ENCODE peak calls at places on chromosomes 6 and 20, in six cellular contexts. W, Z, C, N, D and U are unnamed samples.
A peak's percentile ranks its signal among the peaks of the same experiment; 100 is the strongest.

GRCh38 chr20:33793011-33793931 is 17.9 kb upstream of the CHMP4B start:
- DNase-seq in W (no peak), Z (peak; percentile 18), C (no peak), N (no peak), D (no peak), U (no peak)

GRCh38 chr6:14596410-14596809 is 478.8 kb downstream of the CD83 start:
- DNase-seq in W (no peak), Z (peak; percentile 24), C (no peak), N (no peak), D (peak; percentile 26), U (no peak)

GRCh38 chr20:17171750-17172149 is 55.1 kb upstream of the PCSK2 start:
- DNase-seq in W (no peak), Z (no peak), C (no peak), N (no peak), D (no peak), U (no peak)

GRCh38 chr6:163951990-163952389 is 537.5 kb downstream of the QKI start:
- DNase-seq in W (no peak), Z (no peak), C (no peak), N (no peak), D (no peak), U (no peak)

GRCh38 chr20:47353224-47353696 is 3.2 kb downstream of the ZMYND8 start:
- DNase-seq in W (no peak), Z (no peak), C (no peak), N (no peak), D (no peak), U (no peak)

GRCh38 chr20:34022154-34022842 is 28.6 kb downstream of the RALY start:
- DNase-seq in W (no peak), Z (no peak), C (no peak), N (peak; percentile 74), D (no peak), U (no peak)

GRCh38 chr6:81762132-81762531 is 9.7 kb upstream of the TENT5A start:
- DNase-seq in W (no peak), Z (no peak), C (no peak), N (no peak), D (no peak), U (no peak)

GRCh38 chr6:163459536-163459935 is 45.0 kb downstream of the QKI start:
- DNase-seq in W (no peak), Z (no peak), C (no peak), N (no peak), D (no peak), U (no peak)

GRCh38 chr20:9156529-9157280 is 87.8 kb downstream of the PLCB4 start:
- DNase-seq in W (no peak), Z (no peak), C (no peak), N (no peak), D (no peak), U (no peak)

GRCh38 chr6:30591008-30591407 is 19.8 kb downstream of the ABCF1 start:
- DNase-seq in W (no peak), Z (no peak), C (peak; percentile 48), N (no peak), D (no peak), U (peak; percentile 42)

GRCh38 chr6:112180095-112180820 is 74.1 kb downstream of the LAMA4 start:
- DNase-seq in W (peak; percentile 49), Z (peak; percentile 73), C (peak; percentile 74), N (peak; percentile 90), D (no peak), U (no peak)

GRCh38 chr6:31525932-31526591 is 2.7 kb upstream of the MCCD1 start:
- DNase-seq in W (no peak), Z (no peak), C (no peak), N (no peak), D (no peak), U (no peak)

GRCh38 chr6:30725713-30726505 is 5.8 kb downstream of the TUBB start:
- DNase-seq in W (no peak), Z (no peak), C (no peak), N (peak; percentile 63), D (no peak), U (no peak)

GRCh38 chr6:79077680-79078056 is 386 bp downstream of the PHIP start:
- DNase-seq in W (no peak), Z (no peak), C (no peak), N (no peak), D (no peak), U (no peak)

GRCh38 chr6:106522557-106522956 is 106.7 kb downstream of the RTN4IP1 start:
- DNase-seq in W (no peak), Z (no peak), C (no peak), N (no peak), D (no peak), U (no peak)
- H3K4me3 ChIP-seq in W (peak overlapping the region; percentile 37), Z (no peak overlapping the region), C (no peak overlapping the region), N (no peak overlapping the region), D (no peak overlapping the region), U (peak overlapping the region; percentile 3)

GRCh38 chr6:13484138-13484708 is 3.2 kb downstream of the GFOD1 start:
- DNase-seq in W (peak; percentile 63), Z (no peak), C (no peak), N (no peak), D (no peak), U (no peak)
- H3K4me3 ChIP-seq in W (peak overlapping the region; percentile 64), Z (no peak overlapping the region), C (no peak overlapping the region), N (no peak overlapping the region), D (no peak overlapping the region), U (peak overlapping the region; percentile 94)

DNA sequence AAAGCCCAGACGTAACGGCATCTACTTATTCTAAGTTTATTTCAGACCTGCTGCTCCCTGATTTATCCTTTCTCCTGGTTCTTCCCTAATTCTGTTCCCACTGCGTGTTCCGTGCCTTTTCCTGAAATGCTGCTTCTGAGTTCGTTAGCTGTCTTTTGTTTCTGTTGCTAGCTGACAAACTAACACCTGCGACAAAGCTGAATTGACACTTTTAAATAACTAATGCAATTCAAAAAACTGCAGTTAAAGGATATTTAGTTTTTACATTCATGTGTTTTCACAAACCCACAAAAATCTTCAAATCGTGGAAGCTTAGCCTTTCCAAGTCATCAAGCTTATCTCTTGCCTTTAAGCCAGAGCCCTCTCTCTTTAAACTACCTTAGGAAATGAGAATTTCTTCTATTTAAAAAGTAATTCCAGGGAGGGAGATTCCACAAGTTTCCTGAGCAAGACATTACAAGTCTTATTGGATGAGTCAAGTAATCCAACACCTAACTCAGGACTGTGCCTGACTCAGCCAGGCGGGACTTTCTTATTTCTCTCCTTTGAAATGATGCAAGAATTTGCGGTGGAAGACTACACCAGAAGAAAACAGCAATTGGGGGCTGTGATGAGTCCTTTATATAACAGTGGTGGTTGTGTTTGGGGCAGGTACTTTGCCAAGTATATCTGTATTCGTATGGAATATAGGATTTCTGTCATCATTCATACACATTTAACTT is 6.3 kb downstream of the ADTRP start:
- DNase-seq in W (peak; percentile 68), Z (peak; percentile 91), C (peak; percentile 90), N (no peak), D (no peak), U (peak; percentile 72)
- H3K4me3 ChIP-seq in W (no peak overlapping the region), Z (no peak overlapping the region), C (no peak overlapping the region), N (no peak overlapping the region), D (no peak overlapping the region), U (no peak overlapping the region)

GRCh38 chr20:63495771-63496403 is 3.0 kb downstream of the EEF1A2 start:
- DNase-seq in W (peak; percentile 84), Z (no peak), C (no peak), N (peak; percentile 87), D (no peak), U (peak; percentile 71)
- H3K4me3 ChIP-seq in W (peak overlapping the region; percentile 32), Z (no peak overlapping the region), C (no peak overlapping the region), N (peak overlapping the region; percentile 45), D (peak overlapping the region; percentile 35), U (peak overlapping the region; percentile 36)

GRCh38 chr6:109446541-109446940 is 6.0 kb downstream of the SMPD2 start:
- DNase-seq in W (no peak), Z (no peak), C (no peak), N (no peak), D (no peak), U (no peak)
- H3K4me3 ChIP-seq in W (no peak overlapping the region), Z (no peak overlapping the region), C (no peak overlapping the region), N (no peak overlapping the region), D (no peak overlapping the region), U (no peak overlapping the region)

GRCh38 chr6:148508401-148509151 is 165.9 kb downstream of the SASH1 start:
- DNase-seq in W (no peak), Z (no peak), C (no peak), N (peak; percentile 51), D (no peak), U (no peak)

GRCh38 chr6:148502773-148503135 is 160.1 kb downstream of the SASH1 start:
- DNase-seq in W (no peak), Z (no peak), C (no peak), N (no peak), D (no peak), U (no peak)

GRCh38 chr6:148509152-148509571 is 166.5 kb downstream of the SASH1 start:
- DNase-seq in W (no peak), Z (no peak), C (no peak), N (no peak), D (no peak), U (no peak)

GRCh38 chr6:148509789-148510581 is 167.3 kb downstream of the SASH1 start:
- DNase-seq in W (peak; percentile 74), Z (peak; percentile 98), C (peak; percentile 95), N (no peak), D (no peak), U (peak; percentile 88)

GRCh38 chr6:148507774-148508173 is 165.1 kb downstream of the SASH1 start:
- DNase-seq in W (no peak), Z (no peak), C (no peak), N (no peak), D (no peak), U (no peak)
- H3K4me3 ChIP-seq in W (no peak overlapping the region), Z (no peak overlapping the region), C (peak overlapping the region; percentile 62), N (no peak overlapping the region), D (peak overlapping the region; percentile 51), U (peak overlapping the region; percentile 51)

GRCh38 chr6:147654103-147654845 is 145.8 kb downstream of the SAMD5 start:
- DNase-seq in W (no peak), Z (no peak), C (no peak), N (no peak), D (no peak), U (no peak)

GRCh38 chr6:147648936-147649335 is 140.4 kb downstream of the SAMD5 start:
- DNase-seq in W (no peak), Z (no peak), C (peak; percentile 64), N (no peak), D (no peak), U (no peak)

DNA sequence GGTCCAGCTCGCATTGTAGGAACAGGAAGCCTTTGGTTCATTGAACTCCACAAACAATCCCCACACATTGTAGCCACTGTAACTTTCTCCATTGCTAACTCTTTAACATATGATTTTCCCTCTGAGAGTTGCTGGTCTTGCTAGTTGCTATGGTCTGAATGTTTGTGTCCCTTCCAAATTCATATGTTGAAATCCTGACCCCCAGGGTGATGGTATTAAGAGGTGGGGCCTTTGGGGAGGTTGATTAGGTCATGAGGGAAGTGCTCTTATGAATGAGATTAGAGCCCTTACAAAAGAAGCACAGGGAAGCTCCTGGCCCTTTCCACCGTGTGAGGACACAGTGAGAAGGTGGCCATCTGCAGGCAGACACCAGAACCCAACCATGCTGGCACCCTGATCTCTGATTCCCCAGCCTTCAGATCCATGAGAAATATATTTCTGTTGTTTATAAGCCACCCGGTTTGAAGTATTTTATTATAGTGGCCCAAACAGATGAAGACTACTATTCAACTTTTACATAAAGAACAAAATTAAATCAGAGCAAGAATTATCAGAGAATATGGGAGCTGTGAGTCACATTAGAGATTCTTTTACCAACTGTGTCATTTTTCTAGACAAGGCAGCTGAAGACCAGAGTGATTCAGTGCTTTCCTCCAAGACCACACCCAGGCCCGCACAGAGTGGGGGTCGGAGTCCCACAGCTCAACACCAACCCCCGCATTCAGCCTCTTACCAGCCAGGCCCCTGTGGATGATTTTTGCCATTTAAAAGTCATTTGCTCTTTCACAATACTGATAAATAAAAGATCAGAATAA is 143.0 kb downstream of the SAMD5 start:
- DNase-seq in W (peak; percentile 55), Z (no peak), C (no peak), N (peak; percentile 23), D (no peak), U (no peak)
- H3K4me3 ChIP-seq in W (no peak overlapping the region), Z (no peak overlapping the region), C (no peak overlapping the region), N (no peak overlapping the region), D (no peak overlapping the region), U (no peak overlapping the region)

GRCh38 chr6:137498488-137499219 is 4.5 kb upstream of the OLIG3 start:
- DNase-seq in W (no peak), Z (no peak), C (no peak), N (no peak), D (no peak), U (no peak)
- H3K4me3 ChIP-seq in W (no peak overlapping the region), Z (no peak overlapping the region), C (no peak overlapping the region), N (peak overlapping the region; percentile 72), D (no peak overlapping the region), U (peak overlapping the region; percentile 41)